ENCODE peak calls at places on chromosome 21, in six cellular contexts. H is heart right ventricle, R is body of pancreas, I is testis, Y is left ventricle myocardium inferior, D is tibial artery. Z is an unnamed sample. For H3K4me1, the result is how much of the 10 kb centered on the place peaks cover.

GRCh38 chr21:29149771-29150425 is 19.5 kb downstream of the MAP3K7CL start:
- DNase-seq in H (no peak), R (no peak), I (no peak), Y (no peak), D (no peak), Z (no peak)

GRCh38 chr21:45290948-45291612 is 3.4 kb upstream of the POFUT2 start:
- DNase-seq in H (no peak), R (no peak), I (peak), Y (no peak), D (peak), Z (no peak)

GRCh38 chr21:27734146-27734545 is 767.3 kb upstream of the ADAMTS5 start:
- DNase-seq in H (no peak), R (no peak), I (no peak), Y (no peak), D (no peak), Z (no peak)

GRCh38 chr21:41171210-41171609 is 3.2 kb downstream of the BACE2 start:
- DNase-seq in H (peak), R (peak), I (no peak), Y (peak), D (peak), Z (no peak)

GRCh38 chr21:31098576-31099005 is 60.3 kb upstream of the KRTAP19-8 start:
- DNase-seq in H (peak), R (peak), I (peak), Y (peak), D (peak), Z (peak)

GRCh38 chr21:31180256-31181088 is 142.2 kb upstream of the KRTAP19-8 start:
- DNase-seq in H (no peak), R (no peak), I (no peak), Y (no peak), D (no peak), Z (no peak)

GRCh38 chr21:24910591-24910990 is 696.7 kb downstream of the MRPL39 start:
- DNase-seq in H (no peak), R (no peak), I (no peak), Y (no peak), D (no peak), Z (no peak)

GRCh38 chr21:32359719-32360260 is 33.0 kb downstream of the URB1 start:
- DNase-seq in H (no peak), R (no peak), I (peak), Y (no peak), D (no peak), Z (no peak)

GRCh38 chr21:28342229-28342810 is 650.4 kb downstream of the LTN1 start:
- DNase-seq in H (no peak), R (no peak), I (no peak), Y (no peak), D (no peak), Z (no peak)

GRCh38 chr21:45494851-45495680 is 47.2 kb downstream of the SLC19A1 start:
- DNase-seq in H (no peak), R (no peak), I (no peak), Y (no peak), D (peak), Z (no peak)

GRCh38 chr21:46413365-46413696 is 45.4 kb upstream of the DIP2A start:
- DNase-seq in H (no peak), R (no peak), I (no peak), Y (no peak), D (no peak), Z (no peak)

GRCh38 chr21:37808261-37808660 is 108.0 kb downstream of the KCNJ6 start:
- DNase-seq in H (no peak), R (no peak), I (no peak), Y (no peak), D (no peak), Z (no peak)

GRCh38 chr21:36959020-36959835 is 7.2 kb downstream of the HLCS start:
- DNase-seq in H (no peak), R (no peak), I (no peak), Y (no peak), D (no peak), Z (no peak)

GRCh38 chr21:45202344-45202743 is 85.4 kb downstream of the POFUT2 start:
- DNase-seq in H (no peak), R (no peak), I (no peak), Y (no peak), D (no peak), Z (no peak)

GRCh38 chr21:42524341-42525227 is 10.9 kb downstream of the SLC37A1 start:
- DNase-seq in H (peak), R (peak), I (peak), Y (peak), D (peak), Z (no peak)

GRCh38 chr21:45318556-45319341 is 31.1 kb upstream of the POFUT2 start:
- DNase-seq in H (peak), R (peak), I (no peak), Y (peak), D (peak), Z (no peak)

GRCh38 chr21:38712076-38712475 is 93.7 kb upstream of the ETS2 start:
- DNase-seq in H (peak), R (no peak), I (peak), Y (no peak), D (peak), Z (no peak)

GRCh38 chr21:42695324-42696025 is 42.1 kb downstream of the PDE9A start:
- DNase-seq in H (peak), R (no peak), I (no peak), Y (no peak), D (no peak), Z (no peak)

GRCh38 chr21:41827951-41828883 is 50.9 kb downstream of the PRDM15 start:
- DNase-seq in H (no peak), R (no peak), I (no peak), Y (no peak), D (no peak), Z (no peak)

GRCh38 chr21:14383596-14384210 is 757 bp upstream of the HSPA13 start:
- DNase-seq in H (no peak), R (no peak), I (peak), Y (no peak), D (no peak), Z (no peak)

GRCh38 chr21:19256934-19257660 is 853.5 kb upstream of the TMPRSS15 start:
- DNase-seq in H (peak), R (no peak), I (no peak), Y (peak), D (no peak), Z (no peak)
- TF ChIP-seq CTCF in H (no peak), R (no peak), I (no peak), Y (no peak), D (no peak), Z (no peak)

DNA sequence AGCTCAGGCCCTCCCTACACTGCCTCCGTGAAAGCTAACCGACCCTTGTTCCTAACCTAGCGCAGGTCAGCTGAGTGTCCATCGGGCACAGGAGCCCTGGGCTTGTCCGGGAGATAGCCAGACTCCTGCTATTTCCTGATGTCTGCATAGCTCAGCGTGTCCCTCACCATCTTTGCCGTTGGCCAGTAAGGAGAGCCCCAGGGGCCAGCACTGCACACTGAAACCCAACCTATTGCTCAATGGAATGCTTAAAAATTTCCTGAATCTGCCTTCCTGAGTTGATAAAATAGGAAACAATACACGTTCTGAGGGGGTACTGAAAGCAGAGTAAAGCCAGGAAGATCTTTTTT is 2.2 kb downstream of the RUNX1 start:
- DNase-seq in H (no peak), R (no peak), I (no peak), Y (no peak), D (no peak), Z (no peak)
- H3K4me1 ChIP-seq in H (under half), R (under half), I (under half), Y (under half), D (under half), Z (under half)

GRCh38 chr21:33384851-33385331 is 18.3 kb upstream of the IFNGR2 start:
- DNase-seq in H (no peak), R (no peak), I (no peak), Y (no peak), D (no peak), Z (no peak)

GRCh38 chr21:33388188-33388587 is 15.0 kb upstream of the IFNGR2 start:
- DNase-seq in H (no peak), R (no peak), I (no peak), Y (no peak), D (no peak), Z (no peak)

GRCh38 chr21:33380483-33380998 is 22.7 kb upstream of the IFNGR2 start:
- DNase-seq in H (peak), R (peak), I (peak), Y (peak), D (peak), Z (peak)

GRCh38 chr21:33386222-33386784 is 16.9 kb upstream of the IFNGR2 start:
- DNase-seq in H (no peak), R (no peak), I (no peak), Y (no peak), D (no peak), Z (no peak)

DNA sequence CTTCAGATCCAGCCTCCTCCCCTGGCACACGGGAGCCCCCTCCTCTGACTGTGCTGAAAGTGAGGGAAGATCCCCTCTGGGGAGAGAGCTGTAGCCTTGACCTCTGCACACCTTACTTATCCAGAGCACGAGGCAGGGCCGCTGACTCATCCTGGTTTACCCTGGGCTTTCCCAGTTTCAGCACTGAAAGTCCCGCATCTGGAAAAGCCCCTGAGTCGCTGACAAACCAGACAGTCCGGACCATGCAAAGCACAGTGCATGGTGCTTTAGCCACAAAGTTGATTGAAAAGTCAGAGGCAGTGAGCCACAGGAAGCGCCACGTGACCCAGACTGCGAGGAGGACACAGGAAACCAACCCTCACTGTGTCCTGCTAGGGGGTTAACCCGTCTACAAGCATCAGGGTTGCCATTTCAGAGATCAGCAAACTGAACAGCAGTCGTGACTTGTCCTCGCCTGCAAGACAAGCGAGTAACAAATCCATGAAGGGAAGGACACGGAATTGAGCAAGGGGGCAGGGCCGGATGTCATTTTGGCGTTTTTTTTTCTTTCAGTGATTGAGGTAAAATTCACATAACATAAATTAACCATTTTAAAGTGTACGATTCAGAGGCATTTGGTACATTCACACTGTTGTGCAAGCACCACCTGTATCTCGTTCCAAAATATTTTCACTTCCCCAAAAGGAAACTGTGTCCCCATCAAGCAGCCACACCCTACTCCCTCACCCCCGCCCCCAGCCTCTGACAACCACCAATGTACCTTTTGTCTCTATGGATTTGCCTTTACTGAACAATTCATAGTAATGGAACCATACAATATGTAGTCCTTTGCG is 19.9 kb upstream of the IFNGR2 start:
- DNase-seq in H (peak), R (peak), I (peak), Y (peak), D (peak), Z (no peak)
- H3K27ac ChIP-seq in H (peak), R (peak), I (peak), Y (peak), D (peak), Z (peak)

DNA sequence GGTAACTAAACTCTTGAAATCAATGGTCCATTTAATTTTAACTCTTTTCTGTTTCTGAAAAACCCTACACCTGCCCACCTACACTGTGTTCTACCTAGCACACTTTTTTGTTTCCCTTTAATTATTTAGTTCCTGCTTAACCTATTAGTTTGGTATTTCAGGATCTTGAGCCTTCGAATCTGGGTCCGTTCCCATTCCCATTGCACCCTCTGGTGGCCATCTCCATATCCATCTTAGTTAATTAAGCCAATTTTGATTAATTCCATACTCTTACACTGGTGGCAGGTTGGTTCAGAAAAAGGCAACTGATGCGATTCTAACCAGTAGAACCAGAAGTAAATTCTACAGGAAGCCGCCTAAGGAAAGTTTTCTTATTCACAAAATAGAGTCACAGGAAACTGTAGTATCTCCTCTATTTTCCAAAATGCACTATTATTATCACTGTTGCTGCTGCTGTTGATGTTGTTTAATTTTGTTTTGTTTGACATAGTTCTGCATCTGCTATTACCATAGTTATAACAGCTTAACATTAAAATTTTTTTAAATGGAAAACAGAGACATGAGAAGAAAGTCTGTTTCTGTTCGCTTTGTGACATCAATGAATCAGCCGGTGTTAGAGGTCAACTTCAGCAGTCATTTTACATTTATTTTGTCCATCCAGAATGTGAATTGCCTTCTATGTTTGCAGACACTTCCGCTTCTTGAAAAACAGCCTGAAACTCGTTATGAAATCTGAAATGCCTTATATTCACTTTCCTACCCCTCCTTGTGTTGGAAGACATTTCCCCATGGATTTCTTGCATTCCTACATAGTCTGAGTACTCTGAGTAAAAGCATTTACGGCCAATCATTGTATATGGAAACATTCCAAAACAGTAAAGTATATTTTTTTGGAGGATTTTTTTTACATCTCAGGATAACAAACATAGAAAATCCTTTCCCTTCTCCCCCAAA is 115.5 kb upstream of the NCAM2 start:
- DNase-seq in H (no peak), R (peak), I (peak), Y (no peak), D (no peak), Z (no peak)
- TF ChIP-seq CTCF in H (peak), R (peak), I (peak), Y (peak), D (peak), Z (peak)

GRCh38 chr21:43923391-43923790 is 58.4 kb downstream of the AGPAT3 start:
- DNase-seq in H (peak), R (peak), I (no peak), Y (no peak), D (no peak), Z (no peak)
- H3K4me1 ChIP-seq in H (under half), R (under half), I (under half), Y (half or more), D (under half), Z (under half)